ENCODE peak calls at places on chromosomes 6 and 20, in six cellular contexts. L is RWPE1, N is hippocampal formation, J is sciatic nerve, E is GM23248, C is H7. W is an unnamed sample.

GRCh38 chr6:127164555-127164954 is 46.1 kb downstream of the RSPO3 start:
- DNase-seq in L (no peak), N (no peak), J (no peak), E (no peak), C (no peak), W (no peak)

GRCh38 chr6:30013296-30013922 is 47.7 kb upstream of the POLR1H start:
- DNase-seq in L (peak), N (no peak), J (no peak), E (peak), C (peak), W (peak)

GRCh38 chr6:121823437-121823851 is 388.0 kb downstream of the GJA1 start:
- DNase-seq in L (peak), N (no peak), J (no peak), E (peak), C (peak), W (no peak)

GRCh38 chr20:38229376-38230252 is 30.9 kb downstream of the KIAA1755 start:
- DNase-seq in L (peak), N (no peak), J (no peak), E (peak), C (peak), W (no peak)

GRCh38 chr20:11555510-11555909 is 362.2 kb upstream of the BTBD3 start:
- DNase-seq in L (no peak), N (no peak), J (no peak), E (no peak), C (no peak), W (no peak)

GRCh38 chr6:155023717-155024116 is 28.6 kb downstream of the TIAM2 start:
- DNase-seq in L (no peak), N (no peak), J (no peak), E (no peak), C (no peak), W (no peak)

GRCh38 chr20:45053441-45054351 is 47.2 kb downstream of the KCNS1 start:
- DNase-seq in L (no peak), N (no peak), J (no peak), E (no peak), C (no peak), W (no peak)

GRCh38 chr6:10458287-10458686 is 43.4 kb upstream of the TFAP2A start:
- DNase-seq in L (no peak), N (no peak), J (no peak), E (no peak), C (no peak), W (no peak)

GRCh38 chr20:58627212-58628072 is 23.6 kb upstream of the STX16 start:
- DNase-seq in L (no peak), N (no peak), J (no peak), E (no peak), C (no peak), W (no peak)